ENCODE peak calls at places on chromosomes 16 and 17, in five cellular contexts. One of them, this sample, is unnamed.

GRCh38 chr17:45334701-45335677 is 18.2 kb upstream of the MAP3K14 start:
- DNase-seq in mesenchymal stem cell: no peak
- DNase-seq in mesendoderm: no peak
- DNase-seq in H9: peak; percentile 25
- DNase-seq in trophoblast cell: peak; percentile 74
- DNase-seq in this sample: no peak

GRCh38 chr17:19003966-19004600 is 481 bp downstream of the FAM83G start:
- DNase-seq in H9: peak; percentile 83
- DNase-seq in mesendoderm: peak; percentile 76
- DNase-seq in mesenchymal stem cell: peak; percentile 63
- DNase-seq in trophoblast cell: peak; percentile 63
- DNase-seq in this sample: peak; percentile 36

GRCh38 chr16:51035110-51035498 is 116.0 kb downstream of the SALL1 start:
- DNase-seq in mesenchymal stem cell: peak; percentile 3
- DNase-seq in mesendoderm: peak; percentile 86
- DNase-seq in trophoblast cell: no peak
- DNase-seq in H9: no peak
- DNase-seq in this sample: no peak

GRCh38 chr17:76755285-76755684 is 17.4 kb downstream of the MFSD11 start:
- DNase-seq in mesenchymal stem cell: no peak
- DNase-seq in trophoblast cell: peak; percentile 93
- DNase-seq in H9: no peak
- DNase-seq in mesendoderm: no peak
- DNase-seq in this sample: no peak

GRCh38 chr16:79703066-79703465 is 102.5 kb upstream of the MAF start:
- DNase-seq in H9: no peak
- DNase-seq in trophoblast cell: no peak
- DNase-seq in mesenchymal stem cell: no peak
- DNase-seq in mesendoderm: no peak
- DNase-seq in this sample: no peak

GRCh38 chr16:31243734-31244670 is 15.8 kb upstream of the ITGAM start:
- DNase-seq in trophoblast cell: peak; percentile 26
- DNase-seq in H9: no peak
- DNase-seq in mesendoderm: peak; percentile 82
- DNase-seq in mesenchymal stem cell: no peak
- DNase-seq in this sample: no peak

GRCh38 chr16:88936913-88937666 is 39.9 kb downstream of the CBFA2T3 start:
- DNase-seq in trophoblast cell: no peak
- DNase-seq in mesendoderm: no peak
- DNase-seq in H9: no peak
- DNase-seq in mesenchymal stem cell: no peak
- DNase-seq in this sample: no peak

GRCh38 chr16:4900036-4900435 is 36.9 kb downstream of the PPL start:
- DNase-seq in H9: no peak
- DNase-seq in mesendoderm: no peak
- DNase-seq in trophoblast cell: no peak
- DNase-seq in mesenchymal stem cell: no peak
- DNase-seq in this sample: no peak

GRCh38 chr17:6387442-6387841 is 47.5 kb downstream of the AIPL1 start:
- DNase-seq in trophoblast cell: no peak
- DNase-seq in mesendoderm: no peak
- DNase-seq in mesenchymal stem cell: no peak
- DNase-seq in H9: no peak
- DNase-seq in this sample: no peak

GRCh38 chr17:1390422-1391367 is 9.3 kb downstream of the YWHAE start:
- DNase-seq in trophoblast cell: peak; percentile 96
- DNase-seq in mesenchymal stem cell: peak; percentile 70
- DNase-seq in H9: no peak
- DNase-seq in mesendoderm: peak; percentile 44
- DNase-seq in this sample: peak; percentile 51

GRCh38 chr17:5031365-5032082 is 3.7 kb downstream of the SLC52A1 start:
- DNase-seq in H9: peak; percentile 86
- DNase-seq in trophoblast cell: peak; percentile 95
- DNase-seq in mesenchymal stem cell: peak; percentile 84
- DNase-seq in mesendoderm: peak; percentile 91
- DNase-seq in this sample: peak; percentile 73

GRCh38 chr17:81417049-81417878 is 22.0 kb downstream of the BAHCC1 start:
- DNase-seq in mesendoderm: no peak
- DNase-seq in H9: no peak
- DNase-seq in mesenchymal stem cell: no peak
- DNase-seq in trophoblast cell: no peak
- DNase-seq in this sample: no peak

GRCh38 chr16:57616241-57616640 is 12.2 kb upstream of the ADGRG1 start:
- DNase-seq in mesenchymal stem cell: no peak
- DNase-seq in trophoblast cell: no peak
- DNase-seq in H9: peak; percentile 9
- DNase-seq in mesendoderm: no peak
- DNase-seq in this sample: no peak

GRCh38 chr16:50316848-50317630 is 50.7 kb downstream of the ADCY7 start:
- DNase-seq in mesendoderm: no peak
- DNase-seq in trophoblast cell: no peak
- DNase-seq in H9: no peak
- DNase-seq in mesenchymal stem cell: no peak
- DNase-seq in this sample: no peak

GRCh38 chr17:72004011-72004427 is 116.8 kb upstream of the SOX9 start:
- DNase-seq in H9: no peak
- DNase-seq in mesenchymal stem cell: no peak
- DNase-seq in trophoblast cell: no peak
- DNase-seq in mesendoderm: no peak
- DNase-seq in this sample: no peak

GRCh38 chr16:19008245-19008644 is 24.5 kb downstream of the TMC7 start:
- DNase-seq in mesenchymal stem cell: peak; percentile 86
- DNase-seq in mesendoderm: peak; percentile 7
- DNase-seq in H9: no peak
- DNase-seq in trophoblast cell: peak; percentile 67
- DNase-seq in this sample: peak; percentile 87

GRCh38 chr17:28170771-28171170 is 128.3 kb downstream of the NLK start:
- DNase-seq in H9: no peak
- DNase-seq in mesendoderm: no peak
- DNase-seq in mesenchymal stem cell: no peak
- DNase-seq in trophoblast cell: no peak
- DNase-seq in this sample: no peak

GRCh38 chr16:67730326-67730725 is 11.2 kb upstream of the GFOD2 start:
- DNase-seq in H9: no peak
- DNase-seq in mesendoderm: no peak
- DNase-seq in trophoblast cell: no peak
- DNase-seq in mesenchymal stem cell: no peak
- DNase-seq in this sample: no peak

GRCh38 chr16:87720411-87720810 is 45.4 kb downstream of the KLHDC4 start:
- DNase-seq in trophoblast cell: no peak
- DNase-seq in mesendoderm: no peak
- DNase-seq in H9: no peak
- DNase-seq in mesenchymal stem cell: no peak
- DNase-seq in this sample: no peak
- H3K23ac ChIP-seq in trophoblast cell: no peak overlapping the region
- H3K23ac ChIP-seq in mesendoderm: no peak overlapping the region
- H3K23ac ChIP-seq in H9: no peak overlapping the region
- H3K23ac ChIP-seq in mesenchymal stem cell: no peak overlapping the region
- H3K23ac ChIP-seq in this sample: no peak overlapping the region

GRCh38 chr17:14616508-14616907 is 315.6 kb downstream of the HS3ST3B1 start:
- DNase-seq in trophoblast cell: no peak
- DNase-seq in mesendoderm: no peak
- DNase-seq in H9: no peak
- DNase-seq in mesenchymal stem cell: no peak
- DNase-seq in this sample: no peak
- H3K23ac ChIP-seq in trophoblast cell: no peak overlapping the region
- H3K23ac ChIP-seq in mesendoderm: no peak overlapping the region
- H3K23ac ChIP-seq in H9: no peak overlapping the region
- H3K23ac ChIP-seq in mesenchymal stem cell: no peak overlapping the region
- H3K23ac ChIP-seq in this sample: no peak overlapping the region

GRCh38 chr16:27229891-27230470 is 26.7 kb downstream of the KDM8 start:
- DNase-seq in trophoblast cell: no peak
- DNase-seq in mesenchymal stem cell: no peak
- DNase-seq in mesendoderm: no peak
- DNase-seq in H9: no peak
- DNase-seq in this sample: no peak
- H3K23ac ChIP-seq in trophoblast cell: no peak overlapping the region
- H3K23ac ChIP-seq in mesenchymal stem cell: no peak overlapping the region
- H3K23ac ChIP-seq in mesendoderm: no peak overlapping the region
- H3K23ac ChIP-seq in H9: no peak overlapping the region
- H3K23ac ChIP-seq in this sample: no peak overlapping the region

GRCh38 chr17:74480290-74480689 is 13.9 kb downstream of the CD300A start:
- DNase-seq in mesenchymal stem cell: no peak
- DNase-seq in trophoblast cell: no peak
- DNase-seq in H9: no peak
- DNase-seq in mesendoderm: no peak
- DNase-seq in this sample: no peak
- H3K23ac ChIP-seq in mesenchymal stem cell: no peak overlapping the region
- H3K23ac ChIP-seq in trophoblast cell: no peak overlapping the region
- H3K23ac ChIP-seq in H9: no peak overlapping the region
- H3K23ac ChIP-seq in mesendoderm: no peak overlapping the region
- H3K23ac ChIP-seq in this sample: no peak overlapping the region

GRCh38 chr17:61401280-61402072 is 1.8 kb downstream of the TBX2 start:
- DNase-seq in mesendoderm: no peak
- DNase-seq in mesenchymal stem cell: peak; percentile 42
- DNase-seq in H9: peak; percentile 63
- DNase-seq in trophoblast cell: no peak
- DNase-seq in this sample: peak; percentile 54
- H3K23ac ChIP-seq in mesendoderm: no peak overlapping the region
- H3K23ac ChIP-seq in mesenchymal stem cell: no peak overlapping the region
- H3K23ac ChIP-seq in H9: no peak overlapping the region
- H3K23ac ChIP-seq in trophoblast cell: no peak overlapping the region
- H3K23ac ChIP-seq in this sample: peak overlapping the region; percentile 99

DNA sequence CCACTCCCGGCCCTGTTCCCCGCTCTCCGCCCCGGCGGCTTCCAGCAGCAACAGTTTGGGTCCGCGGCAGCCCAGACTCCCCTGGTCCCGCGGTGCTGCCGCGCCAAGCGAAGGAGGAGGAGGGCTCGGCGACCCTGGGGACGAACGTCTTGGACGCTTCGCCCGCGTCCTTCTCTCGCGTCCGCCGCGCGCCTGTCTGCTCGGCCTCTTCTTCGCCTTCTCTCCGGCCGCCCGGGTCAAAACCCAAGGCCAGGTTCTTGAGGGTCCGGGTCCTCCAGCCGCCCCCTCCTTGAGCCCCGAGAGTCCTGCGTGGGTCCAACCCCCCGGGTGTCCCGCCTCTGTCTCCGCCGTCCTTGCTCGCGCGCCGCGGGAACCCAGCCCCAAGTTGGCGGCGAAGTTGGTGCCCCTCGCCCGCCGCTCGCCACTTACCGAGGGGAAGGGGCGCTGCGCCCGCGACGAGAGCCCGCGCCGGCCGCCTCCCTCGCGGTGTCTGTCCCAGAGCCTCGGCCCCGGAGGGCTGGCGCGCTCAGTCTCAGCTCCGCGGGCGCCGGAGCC is 1.4 kb upstream of the GRIN2C start:
- DNase-seq in mesendoderm: no peak
- DNase-seq in mesenchymal stem cell: no peak
- DNase-seq in trophoblast cell: no peak
- DNase-seq in H9: no peak
- DNase-seq in this sample: no peak
- H3K23ac ChIP-seq in mesendoderm: no peak overlapping the region
- H3K23ac ChIP-seq in mesenchymal stem cell: no peak overlapping the region
- H3K23ac ChIP-seq in trophoblast cell: no peak overlapping the region
- H3K23ac ChIP-seq in H9: no peak overlapping the region
- H3K23ac ChIP-seq in this sample: no peak overlapping the region

GRCh38 chr17:75036643-75037268 is 10.0 kb downstream of the ATP5PD start:
- DNase-seq in mesendoderm: no peak
- DNase-seq in trophoblast cell: peak; percentile 17
- DNase-seq in H9: peak; percentile 84
- DNase-seq in mesenchymal stem cell: no peak
- DNase-seq in this sample: peak; percentile 77
- H3K23ac ChIP-seq in mesendoderm: no peak overlapping the region
- H3K23ac ChIP-seq in trophoblast cell: no peak overlapping the region
- H3K23ac ChIP-seq in H9: no peak overlapping the region
- H3K23ac ChIP-seq in mesenchymal stem cell: no peak overlapping the region
- H3K23ac ChIP-seq in this sample: no peak overlapping the region

DNA sequence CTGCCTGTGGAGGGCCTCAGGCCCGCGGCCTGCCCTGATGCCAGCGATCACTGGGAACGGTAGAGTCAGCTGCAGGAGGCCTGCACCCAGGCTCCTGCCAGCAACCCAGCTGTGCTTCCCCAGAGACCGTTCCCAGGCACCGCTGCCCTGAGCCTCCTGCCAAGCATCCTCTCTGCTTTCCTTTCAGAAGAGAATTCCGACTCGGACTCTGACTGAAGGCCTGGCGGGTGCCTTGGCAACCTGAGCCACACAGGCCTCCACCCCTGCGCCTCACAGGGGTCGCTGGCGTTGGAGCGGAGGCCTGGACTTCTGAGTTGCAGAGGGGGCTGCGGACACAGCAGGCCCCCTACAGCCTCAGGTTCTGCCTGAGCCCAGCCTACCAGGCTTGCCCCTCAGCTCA is 7.9 kb downstream of the CMTM3 start:
- DNase-seq in mesendoderm: no peak
- DNase-seq in H9: no peak
- DNase-seq in mesenchymal stem cell: no peak
- DNase-seq in trophoblast cell: no peak
- DNase-seq in this sample: no peak
- H3K23ac ChIP-seq in mesendoderm: no peak overlapping the region
- H3K23ac ChIP-seq in H9: no peak overlapping the region
- H3K23ac ChIP-seq in mesenchymal stem cell: no peak overlapping the region
- H3K23ac ChIP-seq in trophoblast cell: no peak overlapping the region
- H3K23ac ChIP-seq in this sample: no peak overlapping the region

This sample was measured in IMR-90.